ENCODE peak calls at places on chromosome 22, in five cellular contexts. Z is IMR-90, B is heart left ventricle, D is prostate gland, K is spleen. X is an unnamed sample.

GRCh38 chr22:22084089-22084711 is 101.6 kb upstream of the TOP3B start:
- DNase-seq in D (no peak), Z (no peak), K (no peak), B (no peak), X (no peak)

GRCh38 chr22:19105867-19106802 is 16.1 kb downstream of the DGCR2 start:
- DNase-seq in K (no peak), B (no peak), D (no peak), Z (no peak), X (peak; percentile 68)

GRCh38 chr22:49284389-49284788 is 543.3 kb downstream of the BRD1 start:
- DNase-seq in B (no peak), Z (no peak), K (peak; percentile 16), D (no peak), X (peak; percentile 48)

GRCh38 chr22:21996175-21996574 is 13.6 kb upstream of the TOP3B start:
- DNase-seq in D (no peak), B (no peak), K (no peak), Z (no peak), X (no peak)

GRCh38 chr22:22235564-22235963 is 9.0 kb upstream of the VPREB1 start:
- DNase-seq in B (no peak), D (no peak), Z (no peak), K (no peak), X (no peak)

GRCh38 chr22:44793506-44794225 is 41.3 kb downstream of the ARHGAP8 start:
- DNase-seq in Z (no peak), D (no peak), B (no peak), K (peak; percentile 44), X (no peak)

GRCh38 chr22:49655168-49655812 is 172.4 kb downstream of the BRD1 start:
- DNase-seq in Z (no peak), K (peak; percentile 72), D (no peak), B (no peak), X (no peak)

GRCh38 chr22:32951081-32951806 is 106.9 kb downstream of the SYN3 start:
- DNase-seq in B (no peak), Z (no peak), D (no peak), K (no peak), X (no peak)

GRCh38 chr22:25714070-25714469 is 27.9 kb upstream of the MYO18B start:
- DNase-seq in D (no peak), Z (no peak), B (no peak), K (no peak), X (no peak)

GRCh38 chr22:30288414-30289125 is 735 bp downstream of the CASTOR1 start:
- DNase-seq in Z (no peak), B (no peak), D (no peak), K (no peak), X (peak; percentile 72)
- TF ChIP-seq POLR2A in Z (no peak), B (no peak), D (no peak), K (no peak), X (no peak)

DNA sequence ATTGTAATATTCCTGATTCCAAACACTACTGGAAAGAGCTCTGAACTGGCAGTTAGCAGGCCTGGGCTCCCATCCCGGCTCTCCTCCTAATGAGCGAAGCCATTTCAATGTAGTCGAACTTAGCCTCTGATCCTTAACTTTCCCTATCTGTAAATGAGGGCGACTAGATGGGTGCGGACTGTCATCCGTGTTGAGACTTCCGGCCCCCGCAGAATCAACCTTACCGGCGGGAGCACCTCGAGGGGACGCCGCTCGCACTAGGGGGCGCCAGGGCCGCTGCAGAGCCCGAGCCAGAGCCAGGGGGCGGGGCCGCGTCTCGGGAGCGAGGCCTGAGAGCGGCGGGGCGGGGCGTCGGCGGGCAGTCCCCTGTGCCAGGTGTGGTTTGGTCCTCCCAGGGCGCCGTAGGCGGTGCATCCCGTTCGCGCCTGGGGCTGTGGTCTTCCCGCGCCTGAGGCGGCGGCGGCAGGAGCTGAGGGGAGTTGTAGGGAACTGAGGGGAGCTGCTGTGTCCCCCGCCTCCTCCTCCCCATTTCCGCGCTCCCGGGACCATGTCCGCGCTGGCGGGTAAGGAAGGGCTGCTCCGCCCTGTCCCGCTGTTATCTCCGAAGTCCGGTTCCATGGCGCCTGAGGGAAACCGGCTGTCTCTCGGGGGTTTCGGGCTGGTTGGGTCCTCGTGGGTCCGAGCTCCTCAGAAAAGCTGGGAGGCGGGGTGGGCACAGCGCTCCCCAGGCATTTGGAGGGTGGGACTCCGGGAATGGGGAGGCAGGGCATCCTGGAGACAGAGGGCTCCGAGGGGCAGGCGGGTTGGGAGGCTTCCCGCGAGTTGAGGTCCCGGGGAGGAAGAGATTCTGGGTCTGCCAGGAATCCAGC is at the start of gene LIMK2:
- DNase-seq in B (peak; percentile 96), Z (peak; percentile 73), D (peak; percentile 95), K (peak; percentile 100), X (peak; percentile 96)
- TF ChIP-seq POLR2A in B (peak; percentile 58), Z (no peak), D (peak; percentile 77), K (peak; percentile 61), X (peak; percentile 53)

DNA sequence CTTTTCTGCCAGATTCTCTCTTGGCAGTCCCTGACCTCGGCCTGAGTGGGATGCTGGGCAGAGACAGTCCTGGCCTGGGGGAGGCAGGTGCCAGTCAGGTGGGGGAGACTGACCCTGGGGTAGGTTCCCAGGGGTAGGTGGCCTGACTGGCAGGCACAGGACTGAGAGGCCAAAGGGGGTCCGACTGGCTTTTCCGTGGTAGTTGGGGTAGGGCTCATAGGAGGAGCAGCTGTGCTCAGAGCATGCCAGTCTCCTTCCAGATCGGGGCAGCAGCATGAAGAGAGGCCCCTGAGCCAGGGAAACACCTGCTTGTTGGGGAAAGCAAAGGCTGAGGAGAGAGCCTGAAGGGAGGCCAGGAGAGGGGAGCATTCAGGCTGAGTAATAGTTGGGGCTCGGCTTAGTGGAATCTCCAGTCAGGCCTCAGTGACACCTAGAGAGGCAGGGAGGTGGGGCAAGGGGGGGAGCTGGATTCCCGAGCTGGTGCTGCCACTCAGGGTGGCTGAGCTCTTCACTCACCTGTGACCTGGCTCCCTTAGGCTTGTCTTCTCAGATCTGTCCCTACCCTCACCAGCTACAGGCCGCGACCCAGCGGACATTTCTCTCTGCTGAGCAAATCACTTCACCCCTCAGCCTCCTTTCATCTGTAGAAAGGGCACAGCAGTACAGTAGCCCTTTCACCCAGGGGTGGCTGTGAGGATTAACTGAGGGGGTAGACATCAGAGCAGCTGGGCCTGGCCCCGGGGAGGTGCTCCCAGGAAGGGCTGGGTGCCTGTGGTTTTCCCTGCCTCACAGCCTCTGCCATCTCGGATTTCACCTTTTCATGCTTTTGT is 26.2 kb downstream of the MCM5 start:
- DNase-seq in Z (peak; percentile 38), B (no peak), K (no peak), D (no peak), X (no peak)
- TF ChIP-seq POLR2A in Z (no peak), B (no peak), K (no peak), D (no peak), X (no peak)

GRCh38 chr22:37502342-37503182 is 16.4 kb upstream of the MFNG start:
- DNase-seq in B (no peak), D (peak; percentile 84), Z (no peak), K (no peak), X (no peak)
- TF ChIP-seq POLR2A in B (no peak), D (peak; percentile 49), Z (no peak), K (no peak), X (peak; percentile 40)

DNA sequence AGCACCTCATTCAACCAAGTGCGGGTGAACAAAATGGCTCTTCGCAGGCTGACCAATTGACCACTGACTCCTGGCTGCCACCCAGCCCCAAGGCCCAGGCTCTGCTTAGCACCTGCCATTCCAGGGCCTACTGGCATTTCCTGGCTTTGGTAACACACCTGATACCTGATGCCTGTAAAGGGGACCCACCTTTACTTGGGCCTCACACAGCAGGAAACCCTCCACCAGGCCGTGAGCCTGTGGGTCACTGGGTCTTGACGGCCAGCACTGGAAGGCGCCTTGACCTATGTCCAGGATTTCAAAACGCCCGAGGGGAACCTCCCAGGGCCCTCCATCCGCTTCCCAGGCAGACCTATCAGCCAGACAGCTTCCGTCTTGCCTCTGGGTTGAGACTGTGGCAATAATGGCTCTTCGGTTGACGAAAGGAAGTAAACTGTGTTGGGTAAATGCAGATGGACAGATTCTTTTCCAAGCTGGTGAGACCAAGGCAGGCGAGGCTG is 16.8 kb upstream of the TMEM184B start:
- DNase-seq in Z (no peak), K (no peak), D (no peak), B (no peak), X (no peak)
- TF ChIP-seq POLR2A in Z (no peak), K (no peak), D (no peak), B (no peak), X (no peak)

DNA sequence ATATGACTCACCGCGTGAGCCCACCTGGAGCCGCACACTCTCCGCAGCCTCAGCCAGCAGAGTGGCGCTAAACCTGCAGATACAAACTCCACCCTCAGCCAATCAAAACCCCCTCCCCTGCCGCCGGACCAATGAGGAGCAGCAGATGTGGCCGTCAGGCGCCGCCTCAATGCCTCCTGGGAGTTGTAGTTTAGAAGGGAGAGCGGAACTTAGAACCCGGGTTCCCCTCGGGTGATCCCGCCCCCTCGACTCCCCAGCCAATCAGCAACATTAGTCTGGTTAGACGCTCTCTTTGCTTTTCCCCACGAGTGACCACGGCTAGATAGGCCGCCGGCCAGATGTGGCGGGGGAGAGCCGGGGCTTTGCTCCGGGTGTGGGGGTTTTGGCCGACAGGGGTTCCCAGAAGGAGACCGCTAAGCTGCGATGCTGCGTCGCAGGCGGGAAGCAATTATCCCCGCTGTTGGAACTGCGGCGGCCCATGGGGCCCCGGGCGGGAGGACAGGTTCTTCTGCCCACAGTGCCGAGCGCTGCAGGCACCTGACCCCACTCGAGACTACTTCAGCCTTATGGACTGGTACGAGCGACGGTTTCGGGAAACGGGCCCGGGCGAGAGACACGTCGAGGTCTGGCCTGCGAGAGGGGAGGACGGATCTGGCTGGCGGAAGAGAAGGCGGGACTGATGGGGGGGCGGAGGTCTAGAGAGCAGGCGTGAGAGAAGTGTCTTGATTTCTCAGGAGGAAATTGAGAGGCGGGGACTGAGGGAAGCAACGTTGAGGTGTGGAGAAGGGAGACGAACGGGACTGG is at the start of the genes CHEK2 and HSCB:
- DNase-seq in Z (peak; percentile 99), B (peak; percentile 99), K (peak; percentile 97), D (peak; percentile 99), X (peak; percentile 99)
- TF ChIP-seq POLR2A in Z (peak; percentile 81), B (peak; percentile 65), K (peak; percentile 36), D (peak; percentile 46), X (peak; percentile 74)

DNA sequence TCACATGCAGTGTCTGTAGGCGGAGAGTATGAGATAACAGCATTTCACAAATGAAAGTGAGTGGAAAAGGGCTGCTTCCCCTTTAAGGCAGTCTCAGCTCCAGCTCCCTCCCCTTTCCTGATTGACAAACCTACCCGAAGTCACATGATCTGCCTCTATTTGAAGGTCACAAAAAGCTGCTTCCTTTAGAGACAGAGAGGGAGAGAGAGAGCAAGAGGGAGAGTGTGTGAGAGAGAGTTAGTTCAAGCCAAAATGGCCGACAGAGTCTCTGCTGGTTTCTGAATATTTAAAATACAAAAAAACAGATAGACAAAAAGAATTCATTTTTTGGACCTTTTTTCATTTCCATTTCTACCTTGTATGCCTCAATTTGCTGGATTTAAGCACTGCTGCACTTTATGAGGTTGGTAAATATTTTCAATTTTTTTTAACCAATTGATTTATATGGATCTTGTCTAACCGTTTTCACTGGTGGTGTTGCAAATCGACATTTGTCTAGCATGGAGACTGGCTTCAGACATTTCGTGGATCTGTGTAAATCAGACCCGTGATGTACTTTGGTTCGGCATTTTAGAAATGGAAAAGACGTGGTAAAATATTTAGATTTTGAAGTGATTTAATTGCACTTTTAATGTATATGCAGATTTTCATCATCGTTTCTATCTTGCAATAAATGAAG is at the start of gene TNRC6B:
- DNase-seq in K (peak; percentile 76), Z (peak; percentile 98), B (peak; percentile 89), D (peak; percentile 92), X (peak; percentile 88)
- TF ChIP-seq POLR2A in K (peak; percentile 96), Z (peak; percentile 98), B (peak; percentile 95), D (peak; percentile 96), X (peak; percentile 98)